ENCODE peak calls at places on chromosome 9, in four cellular contexts. H, Z, C and F are unnamed samples.

GRCh38 chr9:98807070-98807810 is at the start of gene GALNT12:
- DNase-seq in C (peak), H (peak), Z (no peak), F (no peak)

GRCh38 chr9:130414081-130414731 is 30.6 kb upstream of the ASS1 start:
- DNase-seq in H (no peak), C (no peak), Z (no peak), F (no peak)

GRCh38 chr9:129803679-129804065 is 688 bp downstream of the TOR1B start:
- DNase-seq in Z (no peak), C (no peak), H (no peak), F (no peak)

GRCh38 chr9:72812622-72813111 is 140.2 kb downstream of the ALDH1A1 start:
- DNase-seq in H (no peak), Z (no peak), C (no peak), F (no peak)

GRCh38 chr9:38026021-38026809 is 42.8 kb downstream of the SHB start:
- DNase-seq in H (peak), Z (no peak), C (no peak), F (peak)

GRCh38 chr9:38257626-38258215 is 134.8 kb upstream of the ALDH1B1 start:
- DNase-seq in Z (no peak), H (no peak), C (no peak), F (no peak)

GRCh38 chr9:71628247-71628646 is 140.1 kb downstream of the CEMIP2 start:
- DNase-seq in Z (no peak), H (peak), C (no peak), F (no peak)

GRCh38 chr9:19456996-19457693 is 48.3 kb downstream of the ACER2 start:
- DNase-seq in H (peak), Z (peak), C (peak), F (peak)

GRCh38 chr9:71758785-71759184 is 9.5 kb downstream of the CEMIP2 start:
- DNase-seq in Z (no peak), H (peak), C (no peak), F (peak)

GRCh38 chr9:4497855-4498254 is 7.6 kb downstream of the SLC1A1 start:
- DNase-seq in H (peak), Z (no peak), C (no peak), F (peak)

GRCh38 chr9:36882117-36882465 is 152.0 kb downstream of the PAX5 start:
- DNase-seq in Z (no peak), H (no peak), C (no peak), F (no peak)

GRCh38 chr9:5510360-5510931 is at the start of gene PDCD1LG2:
- DNase-seq in Z (no peak), C (peak), H (peak), F (no peak)

GRCh38 chr9:14066032-14066431 is 247.9 kb downstream of the NFIB start:
- DNase-seq in H (no peak), C (no peak), Z (no peak), F (no peak)

GRCh38 chr9:86246752-86247161 is 12.7 kb downstream of the C9orf153 start:
- DNase-seq in H (no peak), Z (no peak), C (no peak), F (no peak)

GRCh38 chr9:121199921-121200320 is 1.7 kb downstream of the RAB14 start:
- DNase-seq in Z (no peak), C (no peak), H (peak), F (no peak)

GRCh38 chr9:130732131-130732530 is 38.6 kb downstream of the EXOSC2 start:
- DNase-seq in C (no peak), H (peak), Z (no peak), F (no peak)

GRCh38 chr9:70438341-70438924 is 24.0 kb upstream of the KLF9 start:
- DNase-seq in Z (peak), C (no peak), H (peak), F (peak)

GRCh38 chr9:71446499-71447411 is 321.6 kb downstream of the CEMIP2 start:
- DNase-seq in C (peak), Z (no peak), H (peak), F (peak)

GRCh38 chr9:99852617-99853016 is 30.9 kb downstream of the NR4A3 start:
- DNase-seq in C (no peak), Z (no peak), H (no peak), F (no peak)